ENCODE peak calls at places on chromosomes 3 and 15, in nine cellular contexts. One of them, this sample, is unnamed.

GRCh38 chr3:66610548-66610909 is 109.7 kb upstream of the LRIG1 start:
- DNase-seq in stimulated activated CD4-positive, alpha-beta T cell treated with anti-CD3 and anti-CD28 coated beads, Interleukin-2, amount 100 ng/mL, for 24 hours: no peak
- DNase-seq in astrocyte of the spinal cord: no peak
- DNase-seq in PC-3: no peak
- DNase-seq in NCI-H1105: no peak
- DNase-seq in CD8-positive, alpha-beta memory T cell: no peak
- DNase-seq in AG08395: no peak
- DNase-seq in activated B cell treated with CpG ODN at 0.5 μM for 24 hours: no peak
- DNase-seq in MCF 10A: no peak
- DNase-seq in this sample: no peak

GRCh38 chr3:47916696-47917095 is 99.5 kb downstream of the MAP4 start:
- DNase-seq in activated B cell treated with CpG ODN at 0.5 μM for 24 hours: no peak
- DNase-seq in AG08395: no peak
- DNase-seq in MCF 10A: no peak
- DNase-seq in astrocyte of the spinal cord: no peak
- DNase-seq in stimulated activated CD4-positive, alpha-beta T cell treated with anti-CD3 and anti-CD28 coated beads, Interleukin-2, amount 100 ng/mL, for 24 hours: no peak
- DNase-seq in CD8-positive, alpha-beta memory T cell: no peak
- DNase-seq in PC-3: no peak
- DNase-seq in NCI-H1105: no peak
- DNase-seq in this sample: no peak

GRCh38 chr15:38085104-38085503 is 150.7 kb downstream of the TMCO5A start:
- DNase-seq in stimulated activated CD4-positive, alpha-beta T cell treated with anti-CD3 and anti-CD28 coated beads, Interleukin-2, amount 100 ng/mL, for 24 hours: peak; percentile 14
- DNase-seq in AG08395: no peak
- DNase-seq in NCI-H1105: no peak
- DNase-seq in CD8-positive, alpha-beta memory T cell: no peak
- DNase-seq in activated B cell treated with CpG ODN at 0.5 μM for 24 hours: peak; percentile 24
- DNase-seq in MCF 10A: no peak
- DNase-seq in astrocyte of the spinal cord: no peak
- DNase-seq in PC-3: no peak
- DNase-seq in this sample: no peak

GRCh38 chr3:16295298-16295890 is 30.4 kb downstream of the OXNAD1 start:
- DNase-seq in stimulated activated CD4-positive, alpha-beta T cell treated with anti-CD3 and anti-CD28 coated beads, Interleukin-2, amount 100 ng/mL, for 24 hours: no peak
- DNase-seq in CD8-positive, alpha-beta memory T cell: no peak
- DNase-seq in MCF 10A: no peak
- DNase-seq in NCI-H1105: no peak
- DNase-seq in astrocyte of the spinal cord: no peak
- DNase-seq in activated B cell treated with CpG ODN at 0.5 μM for 24 hours: no peak
- DNase-seq in AG08395: no peak
- DNase-seq in PC-3: no peak
- DNase-seq in this sample: no peak

GRCh38 chr3:54324069-54324468 is 201.7 kb downstream of the CACNA2D3 start:
- DNase-seq in stimulated activated CD4-positive, alpha-beta T cell treated with anti-CD3 and anti-CD28 coated beads, Interleukin-2, amount 100 ng/mL, for 24 hours: no peak
- DNase-seq in activated B cell treated with CpG ODN at 0.5 μM for 24 hours: no peak
- DNase-seq in AG08395: no peak
- DNase-seq in MCF 10A: no peak
- DNase-seq in astrocyte of the spinal cord: no peak
- DNase-seq in CD8-positive, alpha-beta memory T cell: no peak
- DNase-seq in NCI-H1105: no peak
- DNase-seq in PC-3: no peak
- DNase-seq in this sample: no peak

GRCh38 chr3:120284702-120285507 is at the start of gene GPR156:
- DNase-seq in PC-3: peak; percentile 54
- DNase-seq in astrocyte of the spinal cord: no peak
- DNase-seq in activated B cell treated with CpG ODN at 0.5 μM for 24 hours: no peak
- DNase-seq in stimulated activated CD4-positive, alpha-beta T cell treated with anti-CD3 and anti-CD28 coated beads, Interleukin-2, amount 100 ng/mL, for 24 hours: peak; percentile 14
- DNase-seq in NCI-H1105: no peak
- DNase-seq in AG08395: peak; percentile 64
- DNase-seq in MCF 10A: peak; percentile 20
- DNase-seq in CD8-positive, alpha-beta memory T cell: no peak
- DNase-seq in this sample: no peak

GRCh38 chr3:24237971-24238767 is 256.5 kb downstream of the THRB start:
- DNase-seq in PC-3: peak; percentile 92
- DNase-seq in AG08395: peak; percentile 88
- DNase-seq in NCI-H1105: peak; percentile 30
- DNase-seq in astrocyte of the spinal cord: peak; percentile 87
- DNase-seq in MCF 10A: peak; percentile 85
- DNase-seq in stimulated activated CD4-positive, alpha-beta T cell treated with anti-CD3 and anti-CD28 coated beads, Interleukin-2, amount 100 ng/mL, for 24 hours: no peak
- DNase-seq in activated B cell treated with CpG ODN at 0.5 μM for 24 hours: no peak
- DNase-seq in CD8-positive, alpha-beta memory T cell: peak; percentile 17
- DNase-seq in this sample: peak; percentile 41

GRCh38 chr3:115581347-115582135 is 41.8 kb upstream of the GAP43 start:
- DNase-seq in MCF 10A: peak; percentile 46
- DNase-seq in astrocyte of the spinal cord: peak; percentile 16
- DNase-seq in CD8-positive, alpha-beta memory T cell: no peak
- DNase-seq in PC-3: peak; percentile 52
- DNase-seq in stimulated activated CD4-positive, alpha-beta T cell treated with anti-CD3 and anti-CD28 coated beads, Interleukin-2, amount 100 ng/mL, for 24 hours: no peak
- DNase-seq in AG08395: no peak
- DNase-seq in activated B cell treated with CpG ODN at 0.5 μM for 24 hours: no peak
- DNase-seq in NCI-H1105: no peak
- DNase-seq in this sample: no peak

GRCh38 chr3:177114253-177114652 is 83.0 kb downstream of the TBL1XR1 start:
- DNase-seq in CD8-positive, alpha-beta memory T cell: no peak
- DNase-seq in stimulated activated CD4-positive, alpha-beta T cell treated with anti-CD3 and anti-CD28 coated beads, Interleukin-2, amount 100 ng/mL, for 24 hours: no peak
- DNase-seq in MCF 10A: no peak
- DNase-seq in AG08395: no peak
- DNase-seq in activated B cell treated with CpG ODN at 0.5 μM for 24 hours: no peak
- DNase-seq in PC-3: no peak
- DNase-seq in astrocyte of the spinal cord: no peak
- DNase-seq in NCI-H1105: no peak
- DNase-seq in this sample: no peak

GRCh38 chr3:5260992-5261501 is 73.5 kb downstream of the EDEM1 start:
- DNase-seq in NCI-H1105: no peak
- DNase-seq in astrocyte of the spinal cord: no peak
- DNase-seq in stimulated activated CD4-positive, alpha-beta T cell treated with anti-CD3 and anti-CD28 coated beads, Interleukin-2, amount 100 ng/mL, for 24 hours: no peak
- DNase-seq in activated B cell treated with CpG ODN at 0.5 μM for 24 hours: no peak
- DNase-seq in PC-3: no peak
- DNase-seq in CD8-positive, alpha-beta memory T cell: no peak
- DNase-seq in MCF 10A: no peak
- DNase-seq in AG08395: no peak
- DNase-seq in this sample: no peak

GRCh38 chr3:172524611-172525010 is 1.4 kb upstream of the TNFSF10 start:
- DNase-seq in NCI-H1105: no peak
- DNase-seq in activated B cell treated with CpG ODN at 0.5 μM for 24 hours: no peak
- DNase-seq in stimulated activated CD4-positive, alpha-beta T cell treated with anti-CD3 and anti-CD28 coated beads, Interleukin-2, amount 100 ng/mL, for 24 hours: no peak
- DNase-seq in astrocyte of the spinal cord: peak; percentile 50
- DNase-seq in CD8-positive, alpha-beta memory T cell: no peak
- DNase-seq in AG08395: no peak
- DNase-seq in MCF 10A: no peak
- DNase-seq in PC-3: no peak
- DNase-seq in this sample: no peak

GRCh38 chr3:60756231-60756630 is 495.0 kb downstream of the FHIT start:
- DNase-seq in CD8-positive, alpha-beta memory T cell: no peak
- DNase-seq in astrocyte of the spinal cord: peak; percentile 57
- DNase-seq in AG08395: peak; percentile 46
- DNase-seq in activated B cell treated with CpG ODN at 0.5 μM for 24 hours: no peak
- DNase-seq in PC-3: peak; percentile 62
- DNase-seq in stimulated activated CD4-positive, alpha-beta T cell treated with anti-CD3 and anti-CD28 coated beads, Interleukin-2, amount 100 ng/mL, for 24 hours: no peak
- DNase-seq in MCF 10A: no peak
- DNase-seq in NCI-H1105: no peak
- DNase-seq in this sample: no peak

GRCh38 chr3:111851511-111851954 is 7.5 kb upstream of the PHLDB2 start:
- DNase-seq in PC-3: peak; percentile 97
- DNase-seq in activated B cell treated with CpG ODN at 0.5 μM for 24 hours: no peak
- DNase-seq in NCI-H1105: no peak
- DNase-seq in AG08395: peak; percentile 28
- DNase-seq in astrocyte of the spinal cord: peak; percentile 59
- DNase-seq in stimulated activated CD4-positive, alpha-beta T cell treated with anti-CD3 and anti-CD28 coated beads, Interleukin-2, amount 100 ng/mL, for 24 hours: no peak
- DNase-seq in MCF 10A: peak; percentile 87
- DNase-seq in CD8-positive, alpha-beta memory T cell: no peak
- DNase-seq in this sample: no peak

GRCh38 chr15:64930019-64930652 is 18.4 kb downstream of the ANKDD1A start:
- DNase-seq in stimulated activated CD4-positive, alpha-beta T cell treated with anti-CD3 and anti-CD28 coated beads, Interleukin-2, amount 100 ng/mL, for 24 hours: no peak
- DNase-seq in CD8-positive, alpha-beta memory T cell: no peak
- DNase-seq in PC-3: no peak
- DNase-seq in NCI-H1105: no peak
- DNase-seq in activated B cell treated with CpG ODN at 0.5 μM for 24 hours: no peak
- DNase-seq in MCF 10A: no peak
- DNase-seq in AG08395: no peak
- DNase-seq in astrocyte of the spinal cord: no peak
- DNase-seq in this sample: no peak

GRCh38 chr3:141530133-141530768 is 43.4 kb downstream of the RASA2 start:
- DNase-seq in AG08395: peak; percentile 56
- DNase-seq in NCI-H1105: no peak
- DNase-seq in astrocyte of the spinal cord: peak; percentile 61
- DNase-seq in CD8-positive, alpha-beta memory T cell: peak; percentile 66
- DNase-seq in PC-3: peak; percentile 9
- DNase-seq in activated B cell treated with CpG ODN at 0.5 μM for 24 hours: no peak
- DNase-seq in MCF 10A: peak; percentile 88
- DNase-seq in stimulated activated CD4-positive, alpha-beta T cell treated with anti-CD3 and anti-CD28 coated beads, Interleukin-2, amount 100 ng/mL, for 24 hours: no peak
- DNase-seq in this sample: no peak

GRCh38 chr3:126147932-126148683 is 32.3 kb downstream of the ALDH1L1 start:
- DNase-seq in NCI-H1105: no peak
- DNase-seq in astrocyte of the spinal cord: no peak
- DNase-seq in PC-3: no peak
- DNase-seq in activated B cell treated with CpG ODN at 0.5 μM for 24 hours: no peak
- DNase-seq in CD8-positive, alpha-beta memory T cell: no peak
- DNase-seq in AG08395: no peak
- DNase-seq in stimulated activated CD4-positive, alpha-beta T cell treated with anti-CD3 and anti-CD28 coated beads, Interleukin-2, amount 100 ng/mL, for 24 hours: no peak
- DNase-seq in MCF 10A: no peak
- DNase-seq in this sample: no peak

GRCh38 chr15:97968380-97968779 is 7.9 kb downstream of the ARRDC4 start:
- DNase-seq in NCI-H1105: no peak
- DNase-seq in MCF 10A: peak; percentile 27
- DNase-seq in stimulated activated CD4-positive, alpha-beta T cell treated with anti-CD3 and anti-CD28 coated beads, Interleukin-2, amount 100 ng/mL, for 24 hours: no peak
- DNase-seq in PC-3: no peak
- DNase-seq in AG08395: peak; percentile 81
- DNase-seq in CD8-positive, alpha-beta memory T cell: no peak
- DNase-seq in activated B cell treated with CpG ODN at 0.5 μM for 24 hours: no peak
- DNase-seq in astrocyte of the spinal cord: peak; percentile 74
- DNase-seq in this sample: no peak

GRCh38 chr3:138114988-138115971 is at the start of gene DZIP1L:
- DNase-seq in NCI-H1105: peak; percentile 58
- DNase-seq in PC-3: peak; percentile 44
- DNase-seq in astrocyte of the spinal cord: peak; percentile 75
- DNase-seq in CD8-positive, alpha-beta memory T cell: no peak
- DNase-seq in activated B cell treated with CpG ODN at 0.5 μM for 24 hours: peak; percentile 27
- DNase-seq in AG08395: peak; percentile 75
- DNase-seq in stimulated activated CD4-positive, alpha-beta T cell treated with anti-CD3 and anti-CD28 coated beads, Interleukin-2, amount 100 ng/mL, for 24 hours: peak; percentile 57
- DNase-seq in MCF 10A: peak; percentile 75
- DNase-seq in this sample: no peak

GRCh38 chr3:42688487-42689420 is 3.4 kb downstream of the KLHL40 start:
- DNase-seq in PC-3: no peak
- DNase-seq in MCF 10A: no peak
- DNase-seq in astrocyte of the spinal cord: no peak
- DNase-seq in AG08395: no peak
- DNase-seq in NCI-H1105: no peak
- DNase-seq in activated B cell treated with CpG ODN at 0.5 μM for 24 hours: no peak
- DNase-seq in CD8-positive, alpha-beta memory T cell: no peak
- DNase-seq in stimulated activated CD4-positive, alpha-beta T cell treated with anti-CD3 and anti-CD28 coated beads, Interleukin-2, amount 100 ng/mL, for 24 hours: no peak
- DNase-seq in this sample: no peak

GRCh38 chr3:139532996-139533395 is 6.5 kb downstream of the RBP1 start:
- DNase-seq in astrocyte of the spinal cord: peak; percentile 47
- DNase-seq in CD8-positive, alpha-beta memory T cell: no peak
- DNase-seq in PC-3: no peak
- DNase-seq in AG08395: no peak
- DNase-seq in stimulated activated CD4-positive, alpha-beta T cell treated with anti-CD3 and anti-CD28 coated beads, Interleukin-2, amount 100 ng/mL, for 24 hours: no peak
- DNase-seq in NCI-H1105: no peak
- DNase-seq in MCF 10A: no peak
- DNase-seq in activated B cell treated with CpG ODN at 0.5 μM for 24 hours: no peak
- DNase-seq in this sample: no peak

GRCh38 chr3:25582242-25582641 is 82.5 kb downstream of the TOP2B start:
- DNase-seq in PC-3: peak; percentile 78
- DNase-seq in AG08395: peak; percentile 55
- DNase-seq in stimulated activated CD4-positive, alpha-beta T cell treated with anti-CD3 and anti-CD28 coated beads, Interleukin-2, amount 100 ng/mL, for 24 hours: no peak
- DNase-seq in astrocyte of the spinal cord: peak; percentile 86
- DNase-seq in CD8-positive, alpha-beta memory T cell: no peak
- DNase-seq in activated B cell treated with CpG ODN at 0.5 μM for 24 hours: no peak
- DNase-seq in MCF 10A: peak; percentile 94
- DNase-seq in NCI-H1105: no peak
- DNase-seq in this sample: no peak

GRCh38 chr3:177597325-177598109 is 400.2 kb upstream of the TBL1XR1 start:
- DNase-seq in CD8-positive, alpha-beta memory T cell: peak; percentile 62
- DNase-seq in stimulated activated CD4-positive, alpha-beta T cell treated with anti-CD3 and anti-CD28 coated beads, Interleukin-2, amount 100 ng/mL, for 24 hours: no peak
- DNase-seq in PC-3: no peak
- DNase-seq in activated B cell treated with CpG ODN at 0.5 μM for 24 hours: no peak
- DNase-seq in NCI-H1105: peak; percentile 92
- DNase-seq in astrocyte of the spinal cord: peak; percentile 95
- DNase-seq in MCF 10A: peak; percentile 94
- DNase-seq in AG08395: peak; percentile 75
- DNase-seq in this sample: peak; percentile 67

GRCh38 chr3:51388286-51389029 is 2.6 kb upstream of the RBM15B start:
- DNase-seq in MCF 10A: no peak
- DNase-seq in CD8-positive, alpha-beta memory T cell: no peak
- DNase-seq in activated B cell treated with CpG ODN at 0.5 μM for 24 hours: no peak
- DNase-seq in astrocyte of the spinal cord: no peak
- DNase-seq in AG08395: no peak
- DNase-seq in stimulated activated CD4-positive, alpha-beta T cell treated with anti-CD3 and anti-CD28 coated beads, Interleukin-2, amount 100 ng/mL, for 24 hours: no peak
- DNase-seq in PC-3: peak; percentile 91
- DNase-seq in NCI-H1105: no peak
- DNase-seq in this sample: no peak

GRCh38 chr3:54433846-54434245 is 311.5 kb downstream of the CACNA2D3 start:
- DNase-seq in astrocyte of the spinal cord: no peak
- DNase-seq in NCI-H1105: no peak
- DNase-seq in MCF 10A: peak; percentile 34
- DNase-seq in stimulated activated CD4-positive, alpha-beta T cell treated with anti-CD3 and anti-CD28 coated beads, Interleukin-2, amount 100 ng/mL, for 24 hours: no peak
- DNase-seq in activated B cell treated with CpG ODN at 0.5 μM for 24 hours: no peak
- DNase-seq in AG08395: no peak
- DNase-seq in CD8-positive, alpha-beta memory T cell: no peak
- DNase-seq in PC-3: peak; percentile 30
- DNase-seq in this sample: no peak

GRCh38 chr3:140436421-140436820 is 241.4 kb upstream of the TRIM42 start:
- DNase-seq in MCF 10A: no peak
- DNase-seq in AG08395: no peak
- DNase-seq in stimulated activated CD4-positive, alpha-beta T cell treated with anti-CD3 and anti-CD28 coated beads, Interleukin-2, amount 100 ng/mL, for 24 hours: no peak
- DNase-seq in CD8-positive, alpha-beta memory T cell: no peak
- DNase-seq in astrocyte of the spinal cord: no peak
- DNase-seq in activated B cell treated with CpG ODN at 0.5 μM for 24 hours: no peak
- DNase-seq in PC-3: no peak
- DNase-seq in NCI-H1105: no peak
- DNase-seq in this sample: no peak

GRCh38 chr3:111763968-111764367 is 95.1 kb upstream of the PHLDB2 start:
- DNase-seq in CD8-positive, alpha-beta memory T cell: no peak
- DNase-seq in activated B cell treated with CpG ODN at 0.5 μM for 24 hours: no peak
- DNase-seq in MCF 10A: peak; percentile 27
- DNase-seq in PC-3: no peak
- DNase-seq in astrocyte of the spinal cord: peak; percentile 59
- DNase-seq in NCI-H1105: no peak
- DNase-seq in stimulated activated CD4-positive, alpha-beta T cell treated with anti-CD3 and anti-CD28 coated beads, Interleukin-2, amount 100 ng/mL, for 24 hours: no peak
- DNase-seq in AG08395: peak; percentile 55
- DNase-seq in this sample: no peak

GRCh38 chr15:83248151-83248851 is 36.2 kb downstream of the BNC1 start:
- DNase-seq in AG08395: peak; percentile 55
- DNase-seq in NCI-H1105: peak; percentile 11
- DNase-seq in astrocyte of the spinal cord: peak; percentile 74
- DNase-seq in stimulated activated CD4-positive, alpha-beta T cell treated with anti-CD3 and anti-CD28 coated beads, Interleukin-2, amount 100 ng/mL, for 24 hours: no peak
- DNase-seq in PC-3: peak; percentile 94
- DNase-seq in CD8-positive, alpha-beta memory T cell: peak; percentile 37
- DNase-seq in MCF 10A: peak; percentile 72
- DNase-seq in activated B cell treated with CpG ODN at 0.5 μM for 24 hours: no peak
- DNase-seq in this sample: peak; percentile 28

GRCh38 chr15:91409430-91409829 is 309.4 kb downstream of the SV2B start:
- DNase-seq in MCF 10A: no peak
- DNase-seq in AG08395: no peak
- DNase-seq in PC-3: no peak
- DNase-seq in stimulated activated CD4-positive, alpha-beta T cell treated with anti-CD3 and anti-CD28 coated beads, Interleukin-2, amount 100 ng/mL, for 24 hours: no peak
- DNase-seq in activated B cell treated with CpG ODN at 0.5 μM for 24 hours: no peak
- DNase-seq in astrocyte of the spinal cord: no peak
- DNase-seq in CD8-positive, alpha-beta memory T cell: no peak
- DNase-seq in NCI-H1105: no peak
- DNase-seq in this sample: no peak

GRCh38 chr3:145094355-145094941 is 1066.5 kb downstream of the PLOD2 start:
- DNase-seq in CD8-positive, alpha-beta memory T cell: no peak
- DNase-seq in PC-3: peak; percentile 55
- DNase-seq in AG08395: peak; percentile 21
- DNase-seq in NCI-H1105: no peak
- DNase-seq in astrocyte of the spinal cord: peak; percentile 78
- DNase-seq in stimulated activated CD4-positive, alpha-beta T cell treated with anti-CD3 and anti-CD28 coated beads, Interleukin-2, amount 100 ng/mL, for 24 hours: no peak
- DNase-seq in activated B cell treated with CpG ODN at 0.5 μM for 24 hours: no peak
- DNase-seq in MCF 10A: peak; percentile 57
- DNase-seq in this sample: no peak

GRCh38 chr15:88604381-88604951 is 16.7 kb upstream of the AEN start:
- DNase-seq in astrocyte of the spinal cord: no peak
- DNase-seq in MCF 10A: no peak
- DNase-seq in stimulated activated CD4-positive, alpha-beta T cell treated with anti-CD3 and anti-CD28 coated beads, Interleukin-2, amount 100 ng/mL, for 24 hours: no peak
- DNase-seq in CD8-positive, alpha-beta memory T cell: no peak
- DNase-seq in activated B cell treated with CpG ODN at 0.5 μM for 24 hours: no peak
- DNase-seq in NCI-H1105: peak; percentile 27
- DNase-seq in AG08395: no peak
- DNase-seq in PC-3: no peak
- DNase-seq in this sample: no peak

GRCh38 chr3:32430900-32431299 is 39.2 kb downstream of the CMTM7 start:
- DNase-seq in AG08395: no peak
- DNase-seq in NCI-H1105: no peak
- DNase-seq in MCF 10A: no peak
- DNase-seq in activated B cell treated with CpG ODN at 0.5 μM for 24 hours: no peak
- DNase-seq in PC-3: no peak
- DNase-seq in stimulated activated CD4-positive, alpha-beta T cell treated with anti-CD3 and anti-CD28 coated beads, Interleukin-2, amount 100 ng/mL, for 24 hours: no peak
- DNase-seq in astrocyte of the spinal cord: no peak
- DNase-seq in CD8-positive, alpha-beta memory T cell: no peak
- DNase-seq in this sample: no peak

This sample was measured in DND-41.